ENCODE peak calls at places on chromosomes 16 and 17, in six cellular contexts. M is choroid plexus epithelial cell, X is OCI-LY7, V is thoracic aorta, O is HFFc6, Z is H9. P is an unnamed sample.

GRCh38 chr16:66849543-66849942 is 5.3 kb downstream of the CA7 start:
- DNase-seq in M (no peak), X (no peak), V (no peak), O (no peak), Z (peak; percentile 47), P (no peak)

GRCh38 chr17:82930043-82930923 is 90.5 kb upstream of the ZNF750 start:
- DNase-seq in M (no peak), X (no peak), V (no peak), O (no peak), Z (no peak), P (no peak)

GRCh38 chr16:66447491-66447890 is 20.4 kb downstream of the BEAN1 start:
- DNase-seq in M (no peak), X (no peak), V (no peak), O (no peak), Z (no peak), P (no peak)

GRCh38 chr17:18246880-18247612 is 11.5 kb downstream of the FLII start:
- DNase-seq in M (peak; percentile 48), X (peak; percentile 56), V (no peak), O (peak; percentile 24), Z (peak; percentile 99), P (no peak)

GRCh38 chr17:16568541-16569357 is at the start of gene ZNF287:
- DNase-seq in M (peak; percentile 93), X (peak; percentile 89), V (peak; percentile 91), O (peak; percentile 85), Z (peak; percentile 96), P (peak; percentile 56)

GRCh38 chr17:46811978-46812583 is 6.4 kb downstream of the WNT3 start:
- DNase-seq in M (no peak), X (no peak), V (no peak), O (peak; percentile 71), Z (no peak), P (peak; percentile 9)

GRCh38 chr17:81479175-81479574 is 33.4 kb downstream of the ACTG1 start:
- DNase-seq in M (no peak), X (no peak), V (no peak), O (no peak), Z (no peak), P (no peak)

GRCh38 chr16:593807-594206 is 3.9 kb downstream of the RAB40C start:
- DNase-seq in M (no peak), X (no peak), V (no peak), O (no peak), Z (no peak), P (no peak)

GRCh38 chr16:28293589-28293935 is 1.2 kb downstream of the SBK1 start:
- DNase-seq in M (no peak), X (no peak), V (no peak), O (no peak), Z (no peak), P (no peak)
- TF ChIP-seq CTCF in M (no peak), X (no peak), V (no peak), O (no peak), Z (no peak), P (no peak)

DNA sequence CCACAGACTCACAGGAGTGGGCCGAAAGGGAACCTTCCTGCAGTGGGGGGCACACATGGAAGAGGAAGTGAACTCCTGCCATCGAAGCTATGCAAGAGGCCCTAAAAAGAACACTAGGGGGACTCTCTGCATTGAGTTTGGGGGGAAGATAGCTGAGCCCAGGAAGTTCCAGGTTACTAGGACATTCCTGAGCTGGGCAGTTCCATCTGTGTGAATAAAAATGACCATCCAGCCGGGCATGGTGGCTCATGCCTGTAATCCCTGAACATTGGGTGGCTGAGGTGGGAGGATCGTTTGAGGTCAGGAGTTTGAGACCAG is 211.8 kb downstream of the ZNF423 start:
- DNase-seq in M (peak; percentile 51), X (no peak), V (no peak), O (no peak), Z (no peak), P (peak; percentile 2)
- TF ChIP-seq CTCF in M (peak; percentile 69), X (no peak), V (no peak), O (no peak), Z (peak; percentile 48), P (no peak)

GRCh38 chr16:80974649-80975376 is 31.9 kb downstream of the CMC2 start:
- DNase-seq in M (peak; percentile 43), X (peak; percentile 24), V (no peak), O (no peak), Z (peak; percentile 38), P (no peak)
- TF ChIP-seq CTCF in M (peak; percentile 58), X (peak; percentile 79), V (no peak), O (peak; percentile 78), Z (peak; percentile 69), P (peak; percentile 42)

DNA sequence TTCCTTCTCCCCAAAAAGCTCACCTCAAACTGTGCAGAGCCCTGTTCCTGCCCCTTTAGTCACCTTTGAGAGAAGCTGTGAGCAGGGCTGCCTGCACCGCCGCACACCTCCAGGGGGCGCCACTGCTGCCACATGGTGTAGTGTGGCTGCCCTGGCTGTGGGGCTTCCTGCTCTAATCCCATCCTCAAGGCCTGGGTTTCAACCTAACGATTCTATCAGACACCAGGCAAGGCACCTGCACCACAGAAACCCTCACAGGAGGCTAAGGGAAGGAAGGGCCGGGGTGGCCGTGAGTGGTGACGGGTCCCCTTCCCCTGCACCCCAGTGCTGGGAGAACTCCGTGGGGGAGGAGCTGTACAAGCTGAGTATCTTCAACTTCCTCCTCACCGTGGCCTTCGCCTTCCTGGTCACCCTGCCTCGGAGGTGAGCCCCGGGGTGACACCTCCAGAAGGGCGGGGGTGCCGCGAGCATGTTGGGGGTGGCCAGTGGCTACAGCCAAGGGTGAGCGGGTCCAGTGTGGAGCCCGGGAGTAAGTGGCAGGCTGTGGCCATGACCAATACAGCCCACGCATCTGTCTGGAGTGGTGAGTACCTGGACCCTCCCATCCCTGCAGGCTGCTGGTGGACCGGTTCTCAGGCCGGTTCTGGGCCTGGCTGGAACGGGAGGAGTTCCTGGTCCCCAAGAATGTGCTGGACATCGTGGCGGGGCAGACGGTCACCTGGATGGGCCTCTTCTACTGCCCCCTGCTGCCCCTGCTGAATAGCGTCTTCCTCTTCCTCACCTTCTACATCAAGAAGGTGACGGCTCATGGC is 7.0 kb downstream of the TMC8 start:
- DNase-seq in M (no peak), X (peak; percentile 31), V (no peak), O (no peak), Z (peak; percentile 81), P (no peak)
- TF ChIP-seq CTCF in M (peak; percentile 41), X (peak; percentile 96), V (no peak), O (peak; percentile 67), Z (peak; percentile 74), P (peak; percentile 58)

GRCh38 chr17:3732171-3732570 is 8.5 kb downstream of the HASPIN start:
- DNase-seq in M (peak; percentile 63), X (peak; percentile 68), V (no peak), O (peak; percentile 17), Z (no peak), P (no peak)
- TF ChIP-seq CTCF in M (no peak), X (peak; percentile 61), V (no peak), O (peak; percentile 9), Z (no peak), P (no peak)